ENCODE peak calls at places on chromosomes 11 and 22, in nine cellular contexts. F is choroid plexus epithelial cell; I is HS-5; Y is amygdala; K is IMR-90; N is mammary epithelial cell; Q is stimulated activated CD4-positive, alpha-beta T cell treated with anti-CD3 and anti-CD28 coated beads, Interleukin-12 subunit alpha, Interleukin-12 subunit beta, amount 100 ng/mL, for 48 hours; M is foreskin melanocyte; J is cerebellum. L is an unnamed sample.

GRCh38 chr11:65663634-65664200 is 1.0 kb upstream of the RELA start:
- DNase-seq in F (peak), N (peak), J (peak), Q (no peak), M (peak), I (no peak), Y (peak), K (peak), L (peak)

GRCh38 chr11:122898799-122899198 is 16.2 kb downstream of the JHY start:
- DNase-seq in M (peak), J (no peak), Q (no peak), N (no peak), Y (no peak), K (no peak), F (no peak), I (no peak), L (no peak)

GRCh38 chr11:72239296-72239848 is 4.6 kb downstream of the PHOX2A start:
- DNase-seq in J (no peak), M (peak), N (no peak), I (no peak), Y (no peak), K (peak), F (peak), Q (no peak), L (no peak)

GRCh38 chr22:36329217-36330078 is 58.3 kb downstream of the MYH9 start:
- DNase-seq in Y (no peak), J (no peak), K (peak), M (peak), F (peak), I (peak), Q (peak), N (peak), L (peak)

GRCh38 chr11:78370406-78371172 is 47.0 kb downstream of the GAB2 start:
- DNase-seq in Q (no peak), J (no peak), I (no peak), N (no peak), K (peak), Y (no peak), M (no peak), F (peak), L (no peak)

GRCh38 chr11:77879218-77879617 is 58.3 kb downstream of the AAMDC start:
- DNase-seq in K (peak), Y (no peak), I (no peak), Q (no peak), F (peak), N (no peak), M (no peak), J (no peak), L (peak)

GRCh38 chr11:36469881-36470802 is 39.9 kb downstream of the TRAF6 start:
- DNase-seq in Q (no peak), I (peak), F (peak), Y (no peak), M (no peak), J (no peak), K (peak), N (peak), L (no peak)

GRCh38 chr22:24894220-24894975 is 52.1 kb downstream of the LHFPL7 start:
- DNase-seq in Q (no peak), N (peak), M (peak), F (peak), K (peak), J (no peak), I (peak), Y (no peak), L (peak)

GRCh38 chr11:65903068-65903481 is 2.9 kb upstream of the FOSL1 start:
- DNase-seq in J (no peak), K (peak), F (peak), Q (no peak), Y (no peak), N (peak), M (no peak), I (peak), L (peak)

GRCh38 chr11:17803751-17804334 is 69.3 kb downstream of the KCNC1 start:
- DNase-seq in Y (no peak), Q (no peak), N (no peak), K (no peak), I (no peak), J (peak), M (no peak), F (no peak), L (no peak)

GRCh38 chr22:36730176-36730858 is 26.8 kb upstream of the CACNG2 start:
- DNase-seq in Q (no peak), I (no peak), N (no peak), Y (no peak), M (no peak), K (no peak), F (no peak), J (no peak), L (no peak)

GRCh38 chr22:30266445-30267381 is at the start of gene OSM:
- DNase-seq in F (no peak), I (no peak), K (no peak), Y (peak), M (no peak), Q (peak), N (no peak), J (no peak), L (peak)

GRCh38 chr11:12433571-12434061 is 56.2 kb downstream of the PARVA start:
- DNase-seq in N (no peak), F (peak), Q (no peak), J (no peak), K (peak), Y (no peak), M (no peak), I (no peak), L (no peak)

GRCh38 chr11:69040581-69041260 is 8.0 kb upstream of the TPCN2 start:
- DNase-seq in I (peak), K (peak), J (no peak), Y (no peak), Q (no peak), N (no peak), M (peak), F (peak), L (no peak)

L was measured in KBM-7.